ENCODE peak calls at places on chromosomes 6 and 20, in six cellular contexts. X is CD8-positive, alpha-beta memory T cell; T is adrenal gland; H is psoas muscle; E is H9; L is heart left ventricle. B is an unnamed sample.

GRCh38 chr6:76351275-76351674 is 278.8 kb upstream of the IMPG1 start:
- DNase-seq in X (no peak), T (no peak), H (no peak), E (no peak), L (no peak), B (no peak)

GRCh38 chr6:36703982-36704381 is 6.4 kb downstream of the RAB44 start:
- DNase-seq in X (no peak), T (no peak), H (peak), E (no peak), L (no peak), B (no peak)

GRCh38 chr6:144298167-144298671 is 13.1 kb downstream of the UTRN start:
- DNase-seq in X (no peak), T (no peak), H (no peak), E (no peak), L (no peak), B (no peak)

GRCh38 chr6:134698228-134698627 is 251.7 kb downstream of the ALDH8A1 start:
- DNase-seq in X (no peak), T (no peak), H (no peak), E (no peak), L (no peak), B (no peak)

GRCh38 chr20:14406495-14406894 is 69.1 kb upstream of the FLRT3 start:
- DNase-seq in X (no peak), T (no peak), H (no peak), E (no peak), L (no peak), B (peak)

GRCh38 chr6:93163146-93163545 is 256.2 kb downstream of the EPHA7 start:
- DNase-seq in X (no peak), T (no peak), H (no peak), E (no peak), L (no peak), B (no peak)

GRCh38 chr20:50517817-50518154 is 7.6 kb downstream of the PTPN1 start:
- DNase-seq in X (peak), T (no peak), H (no peak), E (no peak), L (no peak), B (no peak)

GRCh38 chr6:159110013-159110412 is 59.2 kb upstream of the FNDC1 start:
- DNase-seq in X (peak), T (no peak), H (no peak), E (peak), L (no peak), B (no peak)

GRCh38 chr6:36350681-36351091 is 14.0 kb upstream of the BNIP5 start:
- DNase-seq in X (no peak), T (no peak), H (no peak), E (no peak), L (no peak), B (no peak)

GRCh38 chr20:32034581-32035397 is 17.3 kb upstream of the HCK start:
- DNase-seq in X (no peak), T (no peak), H (no peak), E (no peak), L (no peak), B (no peak)

GRCh38 chr6:123716506-123716905 is 79.8 kb upstream of the TRDN start:
- DNase-seq in X (no peak), T (no peak), H (no peak), E (no peak), L (no peak), B (no peak)

GRCh38 chr20:50772418-50773185 is 22.3 kb upstream of the BCAS4 start:
- DNase-seq in X (no peak), T (no peak), H (no peak), E (peak), L (no peak), B (no peak)

GRCh38 chr20:16283307-16283706 is 289.9 kb downstream of the KIF16B start:
- DNase-seq in X (no peak), T (no peak), H (no peak), E (no peak), L (no peak), B (no peak)

GRCh38 chr6:153172815-153173214 is 41.7 kb upstream of the RGS17 start:
- DNase-seq in X (no peak), T (no peak), H (no peak), E (no peak), L (no peak), B (no peak)

GRCh38 chr20:47102629-47103028 is 208.0 kb downstream of the EYA2 start:
- DNase-seq in X (no peak), T (no peak), H (no peak), E (no peak), L (peak), B (no peak)

GRCh38 chr6:44041461-44042260 is 85.6 kb downstream of the MRPL14 start:
- DNase-seq in X (no peak), T (peak), H (no peak), E (peak), L (no peak), B (peak)

GRCh38 chr6:108838101-108838717 is 10.0 kb upstream of the ARMC2 start:
- DNase-seq in X (no peak), T (no peak), H (no peak), E (peak), L (no peak), B (no peak)

GRCh38 chr6:34656378-34657036 is 40.1 kb downstream of the ILRUN start:
- DNase-seq in X (peak), T (no peak), H (no peak), E (no peak), L (no peak), B (no peak)

GRCh38 chr6:126701799-126702198 is 361.9 kb downstream of the CENPW start:
- DNase-seq in X (no peak), T (no peak), H (no peak), E (no peak), L (no peak), B (no peak)

GRCh38 chr6:3431994-3432393 is 24.9 kb downstream of the SLC22A23 start:
- DNase-seq in X (no peak), T (no peak), H (no peak), E (no peak), L (no peak), B (peak)

GRCh38 chr6:130622142-130622541 is 205.1 kb upstream of the SMLR1 start:
- DNase-seq in X (no peak), T (no peak), H (no peak), E (no peak), L (no peak), B (no peak)

GRCh38 chr20:17453592-17453991 is 77.6 kb downstream of the BFSP1 start:
- DNase-seq in X (no peak), T (no peak), H (no peak), E (no peak), L (no peak), B (no peak)

GRCh38 chr20:63183422-63184146 is 32.3 kb downstream of the YTHDF1 start:
- DNase-seq in X (peak), T (peak), H (peak), E (peak), L (no peak), B (peak)

GRCh38 chr6:31356946-31357466 is at the start of gene HLA-B:
- DNase-seq in X (peak), T (peak), H (peak), E (peak), L (peak), B (peak)

GRCh38 chr20:35888659-35889058 is 65.6 kb downstream of the SCAND1 start:
- DNase-seq in X (no peak), T (no peak), H (no peak), E (no peak), L (no peak), B (no peak)

GRCh38 chr6:169969372-169970099 is 218.1 kb downstream of the ERMARD start:
- DNase-seq in X (no peak), T (peak), H (no peak), E (no peak), L (peak), B (no peak)

GRCh38 chr20:561437-562231 is 18.0 kb upstream of the CSNK2A1 start:
- DNase-seq in X (peak), T (peak), H (peak), E (peak), L (peak), B (peak)

GRCh38 chr6:158595223-158595622 is 35.3 kb downstream of the TMEM181 start:
- DNase-seq in X (peak), T (no peak), H (no peak), E (no peak), L (no peak), B (peak)

GRCh38 chr6:142014515-142014914 is 118.2 kb upstream of the GJE1 start:
- DNase-seq in X (no peak), T (no peak), H (no peak), E (no peak), L (no peak), B (peak)

GRCh38 chr20:63241272-63241671 is 5.6 kb downstream of the BIRC7 start:
- DNase-seq in X (no peak), T (no peak), H (no peak), E (no peak), L (no peak), B (no peak)

GRCh38 chr6:168666751-168667427 is 225.9 kb downstream of the SMOC2 start:
- DNase-seq in X (no peak), T (no peak), H (no peak), E (no peak), L (no peak), B (peak)

GRCh38 chr20:59571591-59572314 is 32.6 kb upstream of the PHACTR3 start:
- DNase-seq in X (peak), T (peak), H (peak), E (peak), L (peak), B (peak)

GRCh38 chr6:19024737-19025136 is 637.6 kb downstream of the RNF144B start:
- DNase-seq in X (no peak), T (no peak), H (no peak), E (peak), L (no peak), B (peak)

GRCh38 chr20:52536841-52537400 is 345.3 kb upstream of the ZFP64 start:
- DNase-seq in X (no peak), T (no peak), H (no peak), E (no peak), L (no peak), B (no peak)

GRCh38 chr20:13694420-13695150 is 55.9 kb upstream of the TASP1 start:
- DNase-seq in X (no peak), T (no peak), H (no peak), E (no peak), L (no peak), B (no peak)

GRCh38 chr6:35378281-35378680 is 35.9 kb downstream of the PPARD start:
- DNase-seq in X (no peak), T (no peak), H (no peak), E (no peak), L (no peak), B (no peak)

GRCh38 chr6:1485678-1486077 is 96.3 kb downstream of the FOXF2 start:
- DNase-seq in X (no peak), T (no peak), H (no peak), E (no peak), L (no peak), B (peak)

GRCh38 chr20:53215166-53215565 is 243.0 kb downstream of the TSHZ2 start:
- DNase-seq in X (peak), T (no peak), H (no peak), E (no peak), L (no peak), B (no peak)

GRCh38 chr20:4719190-4719589 is 2.5 kb upstream of the PRND start:
- DNase-seq in X (no peak), T (no peak), H (no peak), E (no peak), L (no peak), B (no peak)
- H3K27ac ChIP-seq in X (no peak), T (no peak), H (no peak), E (no peak), L (no peak), B (no peak)

GRCh38 chr20:23245553-23246128 is 105.0 kb upstream of the NXT1 start:
- DNase-seq in X (no peak), T (peak), H (peak), E (peak), L (peak), B (no peak)

GRCh38 chr20:23249541-23249940 is 101.0 kb upstream of the NXT1 start:
- DNase-seq in X (no peak), T (no peak), H (no peak), E (no peak), L (no peak), B (no peak)

GRCh38 chr20:23248524-23248923 is 102.1 kb upstream of the NXT1 start:
- DNase-seq in X (no peak), T (no peak), H (no peak), E (no peak), L (no peak), B (no peak)

GRCh38 chr20:23244916-23245552 is 105.6 kb upstream of the NXT1 start:
- DNase-seq in X (no peak), T (no peak), H (no peak), E (no peak), L (no peak), B (no peak)

DNA sequence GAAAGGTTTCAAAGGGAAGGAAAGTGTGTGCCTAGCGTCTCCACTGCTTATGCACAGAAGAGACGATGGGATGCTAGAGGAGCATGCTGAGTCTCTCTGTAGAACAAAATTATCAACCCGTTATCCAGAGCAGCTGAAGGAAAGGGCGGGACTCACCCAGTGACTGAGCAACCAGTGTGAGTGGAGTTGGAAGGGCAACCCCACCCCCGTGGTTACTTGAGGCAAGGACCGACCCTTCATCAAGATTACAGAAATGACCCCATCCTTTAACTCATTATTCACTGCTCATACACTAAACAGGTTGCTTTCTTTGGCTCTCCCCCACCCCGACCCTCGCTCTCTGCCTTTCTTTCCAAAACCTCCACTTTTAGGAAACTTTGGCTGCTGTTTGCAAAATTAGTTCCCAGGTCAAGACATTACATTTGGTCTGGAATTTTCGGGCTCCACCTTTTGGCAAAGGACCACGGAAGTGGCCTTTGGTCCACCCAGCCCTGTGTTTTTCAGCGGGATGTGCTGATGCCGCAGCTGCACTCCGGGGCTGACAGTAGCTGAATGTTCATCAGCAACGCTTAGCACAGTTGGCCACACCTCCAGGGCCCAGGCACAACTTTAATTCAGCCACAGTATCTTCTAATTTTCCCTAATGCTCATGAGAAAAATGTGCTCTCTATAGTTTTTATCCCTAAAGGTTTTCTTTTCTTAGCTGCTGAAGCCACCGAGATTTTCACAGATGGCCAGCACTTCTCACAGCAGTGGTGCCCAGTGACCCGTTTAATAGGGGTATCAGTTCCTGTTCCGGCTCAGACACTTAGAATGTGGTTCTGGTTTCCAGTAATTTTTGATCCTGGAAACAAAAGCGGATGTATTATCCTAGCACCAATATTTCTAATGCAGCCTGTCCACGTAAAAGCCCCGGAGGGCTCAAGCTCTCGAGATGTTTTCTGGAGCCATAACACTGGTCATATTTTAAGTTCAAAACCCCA is 103.6 kb upstream of the NXT1 start:
- DNase-seq in X (no peak), T (no peak), H (peak), E (no peak), L (peak), B (no peak)
- H3K27ac ChIP-seq in X (no peak), T (peak), H (peak), E (no peak), L (peak), B (no peak)

DNA sequence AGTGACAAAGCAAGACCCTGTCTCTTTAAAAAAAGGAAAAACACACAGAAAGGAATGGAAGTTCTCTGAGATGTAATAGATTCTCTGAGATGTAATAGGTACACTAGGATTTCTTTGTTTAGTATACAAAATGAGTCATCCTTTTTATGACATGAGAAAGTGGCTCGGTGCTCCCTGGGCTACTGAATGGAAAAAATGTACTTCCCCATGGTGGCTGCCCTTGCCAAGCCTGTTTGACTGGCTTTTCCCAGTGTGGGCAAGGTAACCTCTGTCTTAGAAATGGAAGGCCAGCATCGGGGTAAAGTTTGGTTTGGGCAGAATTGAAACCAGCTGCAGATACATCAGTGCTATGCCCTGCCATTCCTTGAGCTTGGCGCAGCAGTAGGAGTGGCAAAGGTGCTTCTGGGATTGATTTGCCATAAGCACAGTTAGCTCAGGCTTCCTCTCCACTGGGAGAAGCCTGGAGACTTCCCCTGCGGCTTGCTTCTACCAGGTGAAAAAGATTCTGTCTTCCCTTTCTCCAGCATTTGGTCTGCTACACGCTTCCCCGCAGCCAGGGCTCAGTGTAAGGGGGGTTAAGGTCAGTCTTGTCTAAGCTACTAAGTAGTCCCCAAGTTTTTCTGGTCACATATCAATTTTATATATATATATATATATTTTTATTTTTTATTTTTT is 24.5 kb downstream of the ARFGEF2 start:
- DNase-seq in X (no peak), T (peak), H (no peak), E (no peak), L (no peak), B (peak)
- H3K27ac ChIP-seq in X (no peak), T (peak), H (no peak), E (no peak), L (no peak), B (no peak)

GRCh38 chr6:45423111-45423900 is 45.6 kb upstream of the SUPT3H start:
- DNase-seq in X (no peak), T (no peak), H (peak), E (peak), L (peak), B (no peak)
- H3K27ac ChIP-seq in X (peak), T (peak), H (peak), E (no peak), L (peak), B (peak)

GRCh38 chr6:167121471-167121870 is 1.4 kb upstream of the CCR6 start:
- DNase-seq in X (no peak), T (no peak), H (no peak), E (no peak), L (no peak), B (no peak)

GRCh38 chr6:167118006-167118405 is 4.9 kb upstream of the CCR6 start:
- DNase-seq in X (no peak), T (no peak), H (no peak), E (no peak), L (no peak), B (no peak)

GRCh38 chr6:167120557-167121030 is 2.3 kb upstream of the CCR6 start:
- DNase-seq in X (no peak), T (no peak), H (no peak), E (no peak), L (no peak), B (no peak)

GRCh38 chr6:167118839-167119238 is 4.1 kb upstream of the CCR6 start:
- DNase-seq in X (no peak), T (no peak), H (no peak), E (no peak), L (no peak), B (no peak)

DNA sequence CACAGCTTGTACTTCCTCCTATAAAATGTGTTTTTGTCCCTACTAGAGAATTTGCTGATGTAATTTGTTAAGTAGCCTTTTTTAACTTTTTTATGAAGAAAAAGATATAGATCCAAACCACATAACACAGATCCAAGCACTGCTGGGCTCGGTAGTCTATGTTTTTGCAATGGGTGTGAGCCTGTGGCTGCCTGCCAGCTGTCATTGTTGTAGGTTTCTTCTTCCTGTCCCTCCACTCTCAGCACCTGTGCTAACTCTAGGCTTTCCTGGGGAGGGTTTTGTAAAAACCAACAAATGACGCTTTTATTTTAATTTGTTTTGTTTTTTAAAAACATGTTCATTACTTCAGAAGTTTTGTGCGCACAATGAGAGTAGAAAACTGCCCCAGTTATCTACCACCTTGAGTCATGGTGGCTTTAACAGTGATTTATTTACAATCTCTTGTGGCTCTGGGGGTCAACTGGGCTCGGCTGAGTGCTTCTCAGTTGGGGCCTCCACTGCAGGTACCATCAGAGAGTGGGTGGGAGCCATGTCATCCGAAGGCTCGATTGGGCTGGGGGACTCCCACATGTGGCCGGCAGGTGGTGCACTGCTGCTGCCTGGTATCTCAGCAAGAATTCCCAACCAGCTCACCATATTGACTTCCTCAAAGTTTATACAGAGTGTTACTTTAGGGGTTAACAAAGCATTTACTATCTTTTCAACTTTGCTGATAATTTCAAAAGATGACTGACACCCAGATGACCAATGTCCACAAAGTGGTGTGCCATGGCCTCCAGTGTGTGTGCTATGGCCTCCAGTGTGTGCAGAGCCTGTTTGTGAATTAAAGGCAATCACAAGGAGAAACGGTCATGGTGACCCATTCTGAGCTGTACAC is 3.0 kb upstream of the CCR6 start:
- DNase-seq in X (peak), T (no peak), H (no peak), E (no peak), L (no peak), B (no peak)
- H3K27ac ChIP-seq in X (no peak), T (no peak), H (no peak), E (no peak), L (no peak), B (no peak)